ENCODE peak calls at places on chromosomes 11 and 22, in six cellular contexts. Q is GM12891, M is H1, K is K562, S is HepG2, V is GM12878. J is an unnamed sample.

GRCh38 chr22:19965771-19966709 is 24.4 kb upstream of the TXNRD2 start:
- DNase-seq in Q (no peak), M (peak), K (peak), S (no peak), V (no peak), J (no peak)

GRCh38 chr11:19121646-19122045 is 4.7 kb downstream of the ZDHHC13 start:
- DNase-seq in Q (no peak), M (no peak), K (peak), S (no peak), V (no peak), J (no peak)

GRCh38 chr11:3123761-3124733 is 41.1 kb downstream of the OSBPL5 start:
- DNase-seq in Q (no peak), M (no peak), K (no peak), S (no peak), V (no peak), J (no peak)

GRCh38 chr11:12220305-12220704 is 109.9 kb downstream of the MICAL2 start:
- DNase-seq in Q (no peak), M (no peak), K (no peak), S (no peak), V (no peak), J (no peak)

GRCh38 chr11:95516786-95517185 is 272.8 kb downstream of the FAM76B start:
- DNase-seq in Q (no peak), M (no peak), K (no peak), S (no peak), V (no peak), J (no peak)

GRCh38 chr11:35740061-35740824 is 77.7 kb downstream of the TRIM44 start:
- DNase-seq in Q (no peak), M (no peak), K (no peak), S (no peak), V (no peak), J (no peak)

GRCh38 chr22:25206998-25207397 is 7.3 kb downstream of the CRYBB3 start:
- DNase-seq in Q (no peak), M (no peak), K (no peak), S (no peak), V (no peak), J (no peak)

GRCh38 chr11:25793637-25794036 is 538.3 kb upstream of the ANO3 start:
- DNase-seq in Q (no peak), M (no peak), K (no peak), S (no peak), V (no peak), J (no peak)

GRCh38 chr11:134571301-134571700 is 159.3 kb upstream of the B3GAT1 start:
- DNase-seq in Q (no peak), M (peak), K (no peak), S (no peak), V (no peak), J (no peak)

GRCh38 chr22:29302681-29303465 is 3.6 kb upstream of the GAS2L1 start:
- DNase-seq in Q (no peak), M (peak), K (no peak), S (no peak), V (no peak), J (no peak)
- TF ChIP-seq POLR2A in Q (no peak), M (no peak), K (no peak), S (no peak), V (no peak), J (no peak)

DNA sequence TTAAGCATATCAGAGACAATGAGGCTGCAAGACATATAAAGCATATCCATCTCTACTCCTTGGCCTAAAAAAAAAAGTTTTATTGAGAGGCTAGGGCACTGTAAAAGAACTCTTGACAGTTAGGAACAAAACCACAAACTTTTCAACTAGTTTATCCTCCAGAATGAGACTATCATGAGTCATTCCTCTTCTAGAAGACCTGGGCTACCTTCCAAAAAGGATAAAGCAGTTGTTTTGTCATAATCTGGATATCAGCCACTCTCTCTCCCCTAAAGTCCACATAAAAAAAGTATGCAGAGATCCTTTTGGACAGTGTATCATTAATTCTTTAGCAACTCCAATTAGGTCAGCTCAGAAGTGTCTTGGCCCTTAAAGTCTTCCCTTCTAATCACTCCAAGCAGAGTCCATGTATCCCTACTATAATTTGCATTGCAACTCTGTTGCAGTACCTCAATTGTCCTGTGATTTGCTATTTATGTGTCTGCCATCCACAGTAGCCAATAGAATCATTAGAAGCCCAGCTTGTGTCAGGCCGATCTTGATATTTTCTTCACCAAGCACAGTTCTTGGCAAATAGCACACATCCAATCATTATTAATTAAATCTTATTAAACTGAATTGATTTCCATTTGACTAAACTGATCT is 10.4 kb downstream of the OR51T1 start:
- DNase-seq in Q (no peak), M (no peak), K (peak), S (no peak), V (no peak), J (no peak)
- TF ChIP-seq TAF1 in Q (no peak), M (no peak), K (no peak), S (no peak), V (no peak), J (no peak)

GRCh38 chr22:36152088-36152487 is 8.5 kb downstream of the APOL3 start:
- DNase-seq in Q (no peak), M (no peak), K (no peak), S (no peak), V (no peak), J (no peak)
- TF ChIP-seq POLR2A in Q (no peak), M (no peak), K (no peak), S (no peak), V (no peak), J (no peak)

GRCh38 chr22:49011379-49011768 is 816.3 kb downstream of the BRD1 start:
- DNase-seq in Q (no peak), M (peak), K (no peak), S (no peak), V (no peak), J (no peak)

GRCh38 chr22:49010086-49010863 is 817.4 kb downstream of the BRD1 start:
- DNase-seq in Q (no peak), M (peak), K (no peak), S (no peak), V (no peak), J (no peak)

GRCh38 chr22:49010901-49011300 is 816.8 kb downstream of the BRD1 start:
- DNase-seq in Q (no peak), M (no peak), K (no peak), S (no peak), V (no peak), J (no peak)

GRCh38 chr22:49012695-49013094 is 815.0 kb downstream of the BRD1 start:
- DNase-seq in Q (no peak), M (no peak), K (no peak), S (no peak), V (no peak), J (no peak)

DNA sequence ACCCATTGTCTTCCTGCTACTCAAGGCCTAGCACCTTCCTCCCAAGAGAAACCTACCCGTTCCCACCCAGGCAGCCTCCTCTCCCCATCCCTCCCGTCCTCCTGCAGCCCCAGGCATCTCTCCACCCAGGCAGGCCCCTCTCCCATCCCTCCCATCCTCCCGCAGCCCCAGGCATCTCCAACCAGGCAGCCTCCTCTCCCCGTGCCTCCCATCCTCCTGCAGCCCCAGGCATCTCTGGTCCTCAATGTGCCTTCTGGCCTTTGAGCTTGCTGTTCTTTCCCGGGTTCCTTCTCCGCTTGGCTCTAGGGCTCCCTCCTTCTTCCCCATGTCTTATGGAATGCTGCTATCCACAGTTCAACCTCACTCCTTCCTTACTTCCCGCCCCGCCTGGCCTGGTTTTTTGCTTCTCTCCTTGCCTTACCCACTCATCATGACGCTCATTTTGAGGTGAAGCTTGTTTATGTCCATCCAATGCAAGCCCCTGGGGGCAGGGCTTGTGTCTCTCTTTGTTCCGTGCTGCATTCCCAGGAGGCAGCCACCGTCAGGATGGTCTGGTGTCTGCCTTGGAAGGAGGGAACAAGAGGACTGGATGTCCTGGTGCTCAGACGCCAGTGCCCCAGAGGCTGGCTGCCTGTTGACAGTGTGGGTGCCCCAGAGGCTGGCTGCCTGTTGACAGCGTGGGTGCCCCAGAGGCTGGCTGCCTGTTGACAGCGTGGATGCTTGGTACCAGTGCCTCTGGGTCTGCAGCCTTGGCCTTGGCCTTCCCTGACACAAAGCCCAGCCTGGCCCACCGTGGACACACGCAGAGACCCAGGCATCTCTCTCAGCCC is 815.7 kb downstream of the BRD1 start:
- DNase-seq in Q (no peak), M (peak), K (no peak), S (no peak), V (no peak), J (no peak)
- TF ChIP-seq TAF1 in Q (no peak), M (no peak), K (no peak), S (no peak), V (no peak), J (no peak)

GRCh38 chr11:65370659-65371049 is 11.8 kb downstream of the SLC25A45 start:
- DNase-seq in Q (no peak), M (no peak), K (no peak), S (no peak), V (no peak), J (no peak)

GRCh38 chr11:65362320-65362931 is 7.9 kb downstream of the TIGD3 start:
- DNase-seq in Q (no peak), M (no peak), K (peak), S (no peak), V (peak), J (no peak)

GRCh38 chr11:65363770-65364169 is 9.2 kb downstream of the TIGD3 start:
- DNase-seq in Q (no peak), M (no peak), K (no peak), S (peak), V (no peak), J (no peak)

GRCh38 chr11:65362966-65363365 is 8.4 kb downstream of the TIGD3 start:
- DNase-seq in Q (no peak), M (no peak), K (no peak), S (no peak), V (no peak), J (no peak)

DNA sequence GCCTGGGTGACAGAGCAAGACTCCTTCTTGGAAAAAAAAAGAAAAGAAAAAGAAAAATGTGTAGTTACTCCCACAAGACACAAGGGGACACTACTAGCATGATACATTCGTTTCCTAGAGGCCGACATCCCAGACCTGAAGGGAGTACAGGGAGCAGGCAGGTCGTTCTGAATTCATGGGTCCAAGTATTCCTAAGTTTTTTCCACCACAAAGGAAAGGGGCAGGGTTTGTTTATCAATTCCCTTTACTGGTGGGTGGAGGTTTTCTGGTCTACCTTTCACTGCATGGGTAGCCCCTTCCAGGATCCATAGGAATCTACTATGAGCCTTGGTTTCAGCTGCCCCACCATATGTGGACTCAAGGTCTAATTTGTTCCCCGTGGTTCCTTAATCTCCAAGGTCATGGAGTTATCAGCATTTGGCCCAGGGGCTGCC is 11.8 kb downstream of the TIGD3 start:
- DNase-seq in Q (peak), M (no peak), K (peak), S (peak), V (no peak), J (no peak)
- TF ChIP-seq POLR2A in Q (no peak), M (no peak), K (no peak), S (no peak), V (no peak), J (no peak)

J was measured in GM12892.